ENCODE peak calls at places on chromosome 6, in seven cellular contexts. D is H9, O is mesendoderm, L is IMR-90, W is mesenchymal stem cell, Q is H1, U is trophoblast cell. K is an unnamed sample. For H3K4me1, the result is how much of the 10 kb centered on the place peaks cover.

GRCh38 chr6:161272600-161273355 is 1.1 kb downstream of the AGPAT4 start:
- DNase-seq in D (peak), O (peak), L (peak), W (peak), Q (no peak), U (no peak), K (peak)

GRCh38 chr6:75275067-75275466 is 9.5 kb downstream of the TMEM30A start:
- DNase-seq in D (no peak), O (no peak), L (peak), W (peak), Q (no peak), U (no peak), K (no peak)

GRCh38 chr6:109794201-109794926 is 103.3 kb downstream of the FIG4 start:
- DNase-seq in D (no peak), O (no peak), L (peak), W (peak), Q (no peak), U (no peak), K (no peak)

GRCh38 chr6:75331134-75331533 is 46.5 kb upstream of the TMEM30A start:
- DNase-seq in D (no peak), O (no peak), L (peak), W (no peak), Q (no peak), U (no peak), K (no peak)

GRCh38 chr6:84921891-84922290 is 157.5 kb upstream of the TBX18 start:
- DNase-seq in D (no peak), O (peak), L (no peak), W (no peak), Q (no peak), U (no peak), K (no peak)

GRCh38 chr6:149079911-149080501 is 237.5 kb upstream of the TAB2 start:
- DNase-seq in D (no peak), O (no peak), L (peak), W (peak), Q (no peak), U (no peak), K (no peak)

GRCh38 chr6:43097502-43097901 is 21.4 kb downstream of the PTK7 start:
- DNase-seq in D (no peak), O (no peak), L (no peak), W (no peak), Q (no peak), U (no peak), K (no peak)

GRCh38 chr6:127096167-127096566 is 22.3 kb upstream of the RSPO3 start:
- DNase-seq in D (no peak), O (no peak), L (no peak), W (no peak), Q (no peak), U (no peak), K (no peak)

GRCh38 chr6:28943557-28944411 is 20.0 kb upstream of the TRIM27 start:
- DNase-seq in D (peak), O (peak), L (peak), W (peak), Q (peak), U (peak), K (peak)

GRCh38 chr6:84892666-84893065 is 128.3 kb upstream of the TBX18 start:
- DNase-seq in D (no peak), O (no peak), L (no peak), W (no peak), Q (no peak), U (no peak), K (no peak)

GRCh38 chr6:15557174-15557573 is 105.7 kb downstream of the DTNBP1 start:
- DNase-seq in D (no peak), O (no peak), L (no peak), W (no peak), Q (no peak), U (no peak), K (no peak)
- H3K4me1 ChIP-seq in D (under half), O (under half), L (under half), W (under half), Q (under half), U (under half), K (under half)

DNA sequence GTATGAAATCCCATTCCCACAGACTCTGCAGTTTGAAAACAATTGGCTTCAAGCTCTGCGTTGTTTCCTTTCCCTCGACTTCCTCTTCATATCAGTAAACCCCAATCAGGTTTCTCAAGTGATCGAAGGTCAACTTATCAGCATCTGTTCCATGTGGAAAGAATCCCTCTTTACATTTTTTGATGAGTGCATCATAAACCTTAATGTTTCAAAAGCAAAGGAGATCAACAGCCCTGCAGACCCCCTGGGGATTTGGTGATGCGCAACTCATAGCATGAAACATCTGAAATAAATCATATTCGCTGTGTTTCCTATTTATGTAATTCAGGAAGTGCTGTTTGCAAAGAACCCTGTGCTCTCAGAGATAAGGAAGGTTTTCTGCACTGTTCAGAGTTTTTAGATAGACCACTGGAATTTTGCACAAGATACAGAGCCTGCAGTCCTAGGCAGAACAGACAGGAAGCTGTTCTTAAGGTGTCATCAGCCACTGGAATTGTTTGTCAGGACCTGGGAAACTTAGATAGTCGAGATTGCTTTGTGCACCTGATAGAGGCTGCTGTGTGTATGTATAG is 216.0 kb downstream of the HIVEP2 start:
- DNase-seq in D (no peak), O (peak), L (peak), W (peak), Q (no peak), U (peak), K (no peak)
- H3K18ac ChIP-seq in D (no peak), O (no peak), L (no peak), W (no peak), Q (no peak), U (no peak), K (no peak)

GRCh38 chr6:98644063-98644462 is 190.3 kb upstream of the POU3F2 start:
- DNase-seq in D (no peak), O (no peak), L (no peak), W (no peak), Q (no peak), U (no peak), K (no peak)
- H3K4me1 ChIP-seq in D (under half), O (under half), L (under half), W (under half), Q (under half), U (under half), K (half or more)

GRCh38 chr6:37516076-37516919 is 16.6 kb upstream of the CCDC167 start:
- DNase-seq in D (peak), O (no peak), L (no peak), W (no peak), Q (no peak), U (no peak), K (no peak)

GRCh38 chr6:37514377-37514776 is 14.7 kb upstream of the CCDC167 start:
- DNase-seq in D (no peak), O (peak), L (peak), W (peak), Q (no peak), U (no peak), K (no peak)

GRCh38 chr6:37516920-37517405 is 17.3 kb upstream of the CCDC167 start:
- DNase-seq in D (no peak), O (no peak), L (no peak), W (no peak), Q (no peak), U (no peak), K (no peak)

GRCh38 chr6:37514840-37515239 is 15.1 kb upstream of the CCDC167 start:
- DNase-seq in D (no peak), O (no peak), L (no peak), W (no peak), Q (no peak), U (peak), K (no peak)

GRCh38 chr6:37515712-37516075 is 16.0 kb upstream of the CCDC167 start:
- DNase-seq in D (no peak), O (no peak), L (no peak), W (no peak), Q (no peak), U (no peak), K (no peak)
- H3K18ac ChIP-seq in D (no peak), O (no peak), L (no peak), W (no peak), Q (peak), U (no peak), K (peak)

DNA sequence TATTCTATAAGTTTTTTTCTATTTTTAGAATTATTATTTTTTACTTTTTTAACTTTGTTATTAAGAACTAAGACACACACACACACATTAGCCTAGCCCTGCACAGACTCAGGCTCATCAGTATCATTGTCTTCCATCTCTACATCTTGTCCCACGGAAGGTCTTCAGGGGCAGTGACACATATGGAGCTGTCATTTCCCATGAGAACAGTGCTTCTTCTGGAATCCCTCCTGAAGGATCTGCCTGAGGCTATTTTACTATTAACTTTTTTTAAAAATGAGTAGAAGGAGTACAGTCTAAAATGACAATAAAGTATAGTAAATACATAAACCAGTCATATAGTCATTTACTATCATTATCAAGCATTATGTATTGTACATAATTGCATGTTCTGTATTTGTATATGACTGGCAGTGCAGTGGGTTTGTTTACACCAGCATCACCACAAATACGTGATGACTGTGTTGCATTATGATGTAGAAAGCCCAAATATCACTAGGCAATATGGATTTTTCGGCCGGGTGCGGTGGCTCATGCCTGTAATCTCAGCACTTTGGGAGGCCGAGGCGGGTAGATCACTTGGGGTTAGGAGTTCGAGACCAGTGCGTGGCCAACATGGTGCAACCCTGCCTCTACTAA is 57.9 kb downstream of the HIVEP1 start:
- DNase-seq in D (no peak), O (no peak), L (no peak), W (no peak), Q (no peak), U (peak), K (no peak)
- H3K4me1 ChIP-seq in D (under half), O (under half), L (under half), W (under half), Q (under half), U (under half), K (under half)

DNA sequence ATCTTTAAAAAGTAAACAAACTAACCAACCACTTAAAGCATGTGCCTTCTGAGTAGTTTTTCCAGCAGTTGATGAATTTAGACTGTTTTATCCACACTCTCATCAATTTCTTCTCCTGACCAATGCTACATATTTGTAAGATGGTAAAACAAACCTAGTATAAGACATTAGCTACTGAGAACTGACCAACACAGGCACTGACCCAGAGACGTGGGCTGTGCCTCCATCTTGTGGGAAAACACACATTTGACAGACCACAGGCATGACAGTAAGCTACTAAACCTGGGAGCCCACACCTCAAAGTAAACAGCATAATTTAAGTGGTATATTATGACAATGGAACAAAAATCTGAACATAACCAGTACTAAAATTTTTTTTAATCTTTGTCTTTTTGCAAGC is 121.4 kb upstream of the NRSN1 start:
- DNase-seq in D (no peak), O (peak), L (no peak), W (peak), Q (no peak), U (no peak), K (no peak)
- H3K18ac ChIP-seq in D (no peak), O (no peak), L (no peak), W (no peak), Q (no peak), U (no peak), K (no peak)

GRCh38 chr6:31203345-31203979 is 33.0 kb upstream of the POU5F1 start:
- DNase-seq in D (no peak), O (peak), L (peak), W (peak), Q (no peak), U (peak), K (no peak)
- H3K4me1 ChIP-seq in D (under half), O (under half), L (under half), W (under half), Q (under half), U (under half), K (under half)

GRCh38 chr6:147262943-147263342 is 58.7 kb downstream of the STXBP5 start:
- DNase-seq in D (no peak), O (no peak), L (no peak), W (no peak), Q (no peak), U (no peak), K (no peak)

GRCh38 chr6:147268254-147268653 is 64.0 kb downstream of the STXBP5 start:
- DNase-seq in D (no peak), O (no peak), L (peak), W (no peak), Q (no peak), U (no peak), K (no peak)

GRCh38 chr6:147266821-147267220 is 62.6 kb downstream of the STXBP5 start:
- DNase-seq in D (no peak), O (no peak), L (no peak), W (no peak), Q (no peak), U (no peak), K (no peak)

GRCh38 chr6:147267658-147268057 is 63.4 kb downstream of the STXBP5 start:
- DNase-seq in D (no peak), O (no peak), L (no peak), W (no peak), Q (no peak), U (no peak), K (no peak)
- H3K18ac ChIP-seq in D (no peak), O (no peak), L (no peak), W (no peak), Q (no peak), U (no peak), K (no peak)

GRCh38 chr6:47844881-47845280 is 63.0 kb downstream of the OPN5 start:
- DNase-seq in D (no peak), O (no peak), L (no peak), W (no peak), Q (no peak), U (no peak), K (no peak)
- H3K4me1 ChIP-seq in D (under half), O (under half), L (under half), W (under half), Q (under half), U (under half), K (under half)